ENCODE peak calls at places on chromosomes 5 and 9, in eight cellular contexts. I, S, R, N, V, O, A and M are unnamed samples.

GRCh38 chr5:89047591-89047990 is 164.6 kb upstream of the MEF2C start:
- DNase-seq in I (no peak), S (no peak), R (peak), N (no peak), V (no peak), O (no peak), A (peak), M (peak)

GRCh38 chr5:179624841-179625271 is 1.4 kb upstream of the HNRNPH1 start:
- DNase-seq in I (no peak), S (no peak), R (no peak), N (no peak), V (no peak), O (no peak), A (no peak), M (no peak)

GRCh38 chr5:95808686-95809413 is 13.7 kb downstream of the GLRX start:
- DNase-seq in I (peak), S (peak), R (peak), N (peak), V (no peak), O (peak), A (no peak), M (no peak)

GRCh38 chr9:14616188-14616982 is 76.8 kb downstream of the ZDHHC21 start:
- DNase-seq in I (peak), S (peak), R (peak), N (no peak), V (no peak), O (no peak), A (peak), M (peak)

GRCh38 chr9:20316372-20316771 is 305.9 kb downstream of the MLLT3 start:
- DNase-seq in I (no peak), S (no peak), R (no peak), N (no peak), V (no peak), O (no peak), A (no peak), M (no peak)

GRCh38 chr5:39005566-39006232 is 68.5 kb downstream of the RICTOR start:
- DNase-seq in I (peak), S (peak), R (no peak), N (no peak), V (no peak), O (no peak), A (peak), M (no peak)

GRCh38 chr5:144028058-144028457 is 142.4 kb downstream of the YIPF5 start:
- DNase-seq in I (peak), S (no peak), R (peak), N (no peak), V (no peak), O (no peak), A (peak), M (peak)

GRCh38 chr9:38059233-38059936 is 9.6 kb downstream of the SHB start:
- DNase-seq in I (no peak), S (no peak), R (no peak), N (no peak), V (no peak), O (peak), A (no peak), M (no peak)

GRCh38 chr9:72006481-72006880 is 53.9 kb downstream of the C9orf57 start:
- DNase-seq in I (no peak), S (no peak), R (peak), N (no peak), V (no peak), O (no peak), A (peak), M (no peak)

GRCh38 chr5:137320056-137321045 is 178.8 kb downstream of the SPOCK1 start:
- DNase-seq in I (peak), S (peak), R (peak), N (peak), V (no peak), O (no peak), A (peak), M (peak)

GRCh38 chr5:6962256-6962655 is 249.0 kb downstream of the TENT4A start:
- DNase-seq in I (no peak), S (no peak), R (no peak), N (no peak), V (no peak), O (no peak), A (no peak), M (no peak)

GRCh38 chr5:102561894-102562760 is 63.3 kb upstream of the SLCO6A1 start:
- DNase-seq in I (peak), S (peak), R (peak), N (no peak), V (no peak), O (no peak), A (peak), M (no peak)

GRCh38 chr5:55885359-55885758 is 34.2 kb downstream of the IL31RA start:
- DNase-seq in I (no peak), S (no peak), R (no peak), N (no peak), V (no peak), O (no peak), A (no peak), M (no peak)

GRCh38 chr5:136016945-136017530 is 11.8 kb upstream of the TGFBI start:
- DNase-seq in I (no peak), S (no peak), R (peak), N (no peak), V (no peak), O (no peak), A (peak), M (peak)

GRCh38 chr5:71880531-71880930 is 161.5 kb downstream of the CARTPT start:
- DNase-seq in I (no peak), S (no peak), R (peak), N (no peak), V (no peak), O (no peak), A (no peak), M (no peak)

GRCh38 chr9:99057665-99058625 is 47.0 kb upstream of the TGFBR1 start:
- DNase-seq in I (peak), S (peak), R (no peak), N (peak), V (no peak), O (no peak), A (peak), M (peak)

GRCh38 chr5:135827965-135828792 is 6.3 kb upstream of the SLC25A48 start:
- DNase-seq in I (no peak), S (no peak), R (no peak), N (no peak), V (no peak), O (no peak), A (no peak), M (no peak)

GRCh38 chr5:178081571-178082244 is 31.6 kb upstream of the N4BP3 start:
- DNase-seq in I (no peak), S (no peak), R (no peak), N (no peak), V (no peak), O (no peak), A (no peak), M (no peak)

GRCh38 chr9:121399883-121400607 is 30.0 kb upstream of the STOM start:
- DNase-seq in I (peak), S (peak), R (peak), N (no peak), V (peak), O (no peak), A (peak), M (peak)

GRCh38 chr5:68757813-68758212 is 336.0 kb upstream of the SLC30A5 start:
- DNase-seq in I (no peak), S (no peak), R (no peak), N (no peak), V (no peak), O (no peak), A (no peak), M (no peak)

GRCh38 chr9:37029304-37029775 is 4.7 kb downstream of the PAX5 start:
- DNase-seq in I (peak), S (peak), R (no peak), N (no peak), V (no peak), O (no peak), A (no peak), M (no peak)

GRCh38 chr5:36355513-36355912 is 53.8 kb upstream of the RANBP3L start:
- DNase-seq in I (no peak), S (no peak), R (no peak), N (no peak), V (no peak), O (no peak), A (no peak), M (no peak)